ENCODE peak calls at places on chromosomes 4 and X, in seven cellular contexts. C, W, P, N, O, R and S are unnamed samples.

GRCh38 chr4:38236003-38236402 is 275.8 kb downstream of the PTTG2 start:
- DNase-seq in O (no peak), N (no peak), P (no peak), R (no peak), W (no peak), C (peak; percentile 56), S (no peak)

GRCh38 chr4:175639346-175639745 is 172.7 kb downstream of the GPM6A start:
- DNase-seq in O (no peak), P (no peak), N (no peak), C (no peak), W (no peak), R (no peak), S (no peak)

GRCh38 chr4:43089730-43090129 is 197.2 kb downstream of the GRXCR1 start:
- DNase-seq in R (no peak), C (no peak), N (no peak), O (no peak), W (no peak), P (no peak), S (no peak)

GRCh38 chrX:152821145-152821765 is 9.3 kb downstream of the CETN2 start:
- DNase-seq in P (peak; percentile 65), C (peak; percentile 41), N (no peak), O (no peak), R (no peak), W (peak; percentile 54), S (no peak)

GRCh38 chr4:179804440-179804839 is 2362.2 kb upstream of the AGA start:
- DNase-seq in P (no peak), W (no peak), C (no peak), R (no peak), N (no peak), O (no peak), S (no peak)

GRCh38 chr4:38189445-38189844 is 229.2 kb downstream of the PTTG2 start:
- DNase-seq in N (no peak), O (no peak), R (no peak), P (no peak), C (no peak), W (peak; percentile 74), S (no peak)

GRCh38 chrX:39152106-39152649 is 350.9 kb downstream of the MID1IP1 start:
- DNase-seq in C (peak; percentile 52), R (no peak), P (peak; percentile 77), O (no peak), N (peak; percentile 62), W (peak; percentile 14), S (peak; percentile 42)

GRCh38 chrX:107629533-107629909 is 1.2 kb downstream of the PRPS1 start:
- DNase-seq in P (no peak), R (no peak), N (no peak), O (no peak), W (peak; percentile 48), C (no peak), S (no peak)

GRCh38 chrX:13432776-13433605 is 113.1 kb upstream of the ATXN3L start:
- DNase-seq in R (no peak), C (no peak), N (no peak), P (no peak), O (no peak), W (no peak), S (no peak)

GRCh38 chrX:129637217-129638109 is 17.3 kb downstream of the APLN start:
- DNase-seq in R (peak; percentile 80), P (peak; percentile 78), O (peak; percentile 71), C (peak; percentile 71), N (peak; percentile 85), W (peak; percentile 72), S (peak; percentile 79)

GRCh38 chrX:101347859-101348451 is 587 bp downstream of the TIMM8A start:
- DNase-seq in W (peak; percentile 5), R (no peak), P (no peak), N (no peak), O (peak; percentile 13), C (peak; percentile 11), S (no peak)

GRCh38 chrX:30875957-30876356 is 13.1 kb downstream of the TAB3 start:
- DNase-seq in R (no peak), N (no peak), C (no peak), P (no peak), W (peak; percentile 20), O (no peak), S (no peak)

GRCh38 chrX:20315140-20315539 is 48.4 kb upstream of the RPS6KA3 start:
- DNase-seq in C (no peak), O (no peak), P (no peak), W (no peak), R (no peak), N (no peak), S (no peak)

GRCh38 chr4:16544251-16544721 is 318.0 kb upstream of the TAPT1 start:
- DNase-seq in R (no peak), W (no peak), P (no peak), C (peak; percentile 11), O (peak; percentile 86), N (no peak), S (no peak)

GRCh38 chr4:155672342-155672741 is 5.7 kb downstream of the GUCY1A1 start:
- DNase-seq in N (no peak), O (no peak), P (no peak), C (no peak), R (no peak), W (no peak), S (no peak)

GRCh38 chrX:9577555-9577954 is 112.7 kb downstream of the TBL1X start:
- DNase-seq in R (no peak), O (no peak), C (no peak), P (no peak), W (no peak), N (no peak), S (no peak)

GRCh38 chrX:9569875-9570274 is 105.0 kb downstream of the TBL1X start:
- DNase-seq in W (no peak), P (no peak), C (no peak), O (no peak), N (no peak), R (no peak), S (no peak)

GRCh38 chrX:9578083-9578779 is 113.4 kb downstream of the TBL1X start:
- DNase-seq in N (no peak), W (no peak), C (no peak), R (no peak), P (no peak), O (no peak), S (no peak)

GRCh38 chrX:9576059-9576458 is 111.2 kb downstream of the TBL1X start:
- DNase-seq in P (no peak), N (no peak), C (no peak), W (no peak), O (no peak), R (no peak), S (no peak)

DNA sequence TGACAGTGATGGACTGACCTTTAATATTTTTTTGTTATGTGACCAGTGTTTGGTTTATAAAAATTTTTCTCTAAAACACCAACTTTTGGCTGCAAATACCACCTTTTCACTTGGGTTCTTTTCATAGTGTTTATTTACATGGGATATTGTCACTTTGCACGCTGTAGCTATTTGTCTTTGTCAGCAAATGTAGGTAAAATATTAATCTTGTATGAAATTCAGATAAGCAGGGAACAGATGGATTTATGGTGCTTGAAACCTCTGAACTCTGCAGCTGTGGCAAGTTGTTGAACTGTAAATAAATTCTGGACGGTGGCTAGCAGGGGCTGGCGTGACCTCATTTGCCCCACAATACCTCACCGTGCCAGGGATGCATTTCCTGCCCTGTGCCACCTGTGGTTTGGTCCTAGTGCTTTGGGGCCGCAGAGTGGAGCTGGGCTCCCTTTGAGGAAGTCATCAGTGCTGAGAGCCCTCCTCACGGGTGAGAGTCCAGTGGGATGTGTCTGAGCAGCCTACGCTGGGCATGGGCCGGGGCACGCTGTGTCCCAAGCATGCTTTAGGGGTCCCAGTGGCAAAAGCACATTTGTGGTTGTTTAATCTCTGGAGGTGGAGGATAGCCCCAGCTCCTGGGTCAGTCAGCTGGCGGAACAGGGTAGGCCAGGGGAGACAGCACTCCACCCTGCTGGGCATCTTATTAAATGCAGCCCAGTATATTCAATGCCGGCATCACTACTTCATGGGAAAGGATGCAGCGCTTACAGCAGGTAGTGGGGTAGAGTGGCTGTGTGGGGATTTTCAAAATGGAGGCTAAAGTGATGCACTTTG is 108.6 kb downstream of the TBL1X start:
- DNase-seq in R (no peak), N (no peak), P (peak; percentile 12), C (peak; percentile 38), W (no peak), O (no peak), S (no peak)
- TF ChIP-seq CTCF in R (no peak), N (no peak), P (no peak), C (no peak), W (no peak), O (no peak), S (no peak)

GRCh38 chrX:2708016-2708415 is 16.9 kb downstream of the CD99 start:
- DNase-seq in N (no peak), O (no peak), C (no peak), P (no peak), W (peak; percentile 46), R (no peak), S (no peak)
- TF ChIP-seq CTCF in N (no peak), O (no peak), C (no peak), P (no peak), W (no peak), R (no peak), S (no peak)

GRCh38 chr4:8939160-8939855 is 67.7 kb upstream of the HMX1 start:
- DNase-seq in R (no peak), O (no peak), N (no peak), P (no peak), W (no peak), C (no peak), S (no peak)

GRCh38 chr4:8939887-8940742 is 68.5 kb upstream of the HMX1 start:
- DNase-seq in R (no peak), C (no peak), N (no peak), W (no peak), O (no peak), P (no peak), S (peak; percentile 20)

GRCh38 chr4:8938623-8939022 is 67.0 kb upstream of the HMX1 start:
- DNase-seq in C (no peak), R (no peak), O (no peak), N (no peak), P (no peak), W (no peak), S (peak; percentile 19)

GRCh38 chr4:8938137-8938536 is 66.5 kb upstream of the HMX1 start:
- DNase-seq in W (no peak), R (no peak), P (no peak), C (no peak), N (no peak), O (no peak), S (no peak)

GRCh38 chr4:8940792-8941491 is 69.3 kb upstream of the HMX1 start:
- DNase-seq in R (no peak), P (peak; percentile 57), W (peak; percentile 17), N (no peak), C (peak; percentile 39), O (no peak), S (no peak)
- TF ChIP-seq CTCF in R (no peak), P (no peak), W (peak; percentile 22), N (no peak), C (no peak), O (no peak), S (no peak)

DNA sequence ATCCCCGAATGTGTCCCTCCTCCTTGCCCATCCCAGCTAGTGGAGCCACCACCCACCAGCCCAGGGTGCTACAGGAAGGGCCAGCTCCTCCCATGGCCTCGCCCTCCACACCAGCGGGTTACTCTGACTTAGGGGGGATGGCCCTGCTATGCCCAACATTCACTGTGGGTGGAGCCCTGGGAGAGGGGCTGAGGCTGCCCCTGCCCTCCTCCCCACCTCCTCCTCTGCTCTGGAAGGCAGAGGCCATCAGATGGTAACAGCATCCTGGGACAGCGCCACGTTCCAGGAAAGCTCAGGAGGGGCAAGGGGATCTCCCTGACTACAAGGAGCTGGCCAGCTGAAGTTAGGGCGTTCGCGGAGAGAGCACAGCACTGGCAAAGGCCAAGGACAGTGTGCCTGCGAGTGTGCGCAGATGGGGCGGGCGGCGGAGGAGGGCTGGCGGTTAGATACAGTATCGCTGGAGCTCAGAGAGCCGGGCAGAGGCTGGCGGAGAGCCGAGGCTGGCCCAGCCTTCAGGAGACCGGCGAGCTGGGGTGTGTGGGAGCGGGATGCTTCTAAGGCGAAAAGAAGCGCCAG is 1.5 kb downstream of the JAKMIP1 start:
- DNase-seq in O (no peak), W (peak; percentile 9), R (no peak), N (peak; percentile 69), P (peak; percentile 71), C (no peak), S (no peak)
- TF ChIP-seq CTCF in O (no peak), W (no peak), R (no peak), N (no peak), P (no peak), C (no peak), S (no peak)